ENCODE peak calls at places on chromosomes 6 and 20, in eight cellular contexts. J is neuronal stem cell; B is osteoblast; T is naive thymus-derived CD4-positive, alpha-beta T cell; D is mesendoderm; U is left ventricle myocardium inferior; Z is AG08396; C is HEK293T. G is an unnamed sample.

GRCh38 chr6:152136449-152136825 is 329.0 kb downstream of the ESR1 start:
- DNase-seq in B (no peak), Z (no peak), D (no peak), C (no peak), J (no peak), U (no peak), T (no peak), G (no peak)

GRCh38 chr6:43964659-43965570 is 162.3 kb downstream of the MRPL14 start:
- DNase-seq in T (no peak), C (no peak), J (no peak), B (no peak), Z (no peak), U (no peak), D (peak; percentile 28), G (no peak)

GRCh38 chr6:81138236-81138635 is 614.2 kb downstream of the TENT5A start:
- DNase-seq in D (no peak), T (no peak), B (no peak), U (no peak), C (no peak), J (no peak), Z (no peak), G (no peak)

GRCh38 chr20:24502184-24502583 is 32.8 kb downstream of the SYNDIG1 start:
- DNase-seq in T (no peak), U (no peak), B (peak; percentile 98), D (no peak), C (no peak), J (no peak), Z (peak; percentile 41), G (no peak)

GRCh38 chr6:88972504-88973423 is 9.3 kb upstream of the RNGTT start:
- DNase-seq in U (no peak), C (no peak), D (peak; percentile 88), T (no peak), Z (no peak), B (peak; percentile 69), J (no peak), G (no peak)

GRCh38 chr20:62902926-62903615 is 23.2 kb downstream of the DIDO1 start:
- DNase-seq in B (peak; percentile 87), Z (peak; percentile 71), D (no peak), T (no peak), U (no peak), C (no peak), J (no peak), G (no peak)

GRCh38 chr6:132659082-132659481 is at the start of gene TAAR1:
- DNase-seq in T (no peak), U (no peak), Z (no peak), C (no peak), J (no peak), D (no peak), B (no peak), G (no peak)

GRCh38 chr20:36175016-36175415 is 20.5 kb downstream of the EPB41L1 start:
- DNase-seq in J (no peak), Z (peak; percentile 66), C (no peak), T (no peak), U (no peak), B (peak; percentile 75), D (no peak), G (no peak)

GRCh38 chr6:47168176-47168575 is 126.0 kb upstream of the ADGRF1 start:
- DNase-seq in D (peak; percentile 56), C (peak; percentile 65), B (peak; percentile 89), Z (peak; percentile 83), U (peak; percentile 28), T (no peak), J (no peak), G (no peak)

GRCh38 chr6:44260011-44260410 is 2.7 kb upstream of the SLC35B2 start:
- DNase-seq in U (no peak), C (no peak), D (no peak), B (no peak), T (no peak), Z (no peak), J (no peak), G (no peak)

GRCh38 chr6:17207281-17207680 is 73.9 kb upstream of the RBM24 start:
- DNase-seq in Z (no peak), J (no peak), U (no peak), B (no peak), C (no peak), D (no peak), T (no peak), G (no peak)

GRCh38 chr20:5626603-5627002 is 123.6 kb upstream of the SHLD1 start:
- DNase-seq in U (no peak), B (no peak), Z (no peak), J (no peak), T (no peak), D (no peak), C (no peak), G (no peak)

GRCh38 chr6:69719602-69720193 is 77.1 kb downstream of the LMBRD1 start:
- DNase-seq in T (no peak), U (no peak), C (peak; percentile 11), Z (peak; percentile 8), J (no peak), B (no peak), D (peak; percentile 45), G (no peak)

GRCh38 chr20:35561268-35561667 is 19.4 kb downstream of the ERGIC3 start:
- DNase-seq in T (peak; percentile 19), J (peak; percentile 41), D (peak; percentile 91), C (peak; percentile 45), Z (peak; percentile 84), B (peak; percentile 97), U (no peak), G (no peak)

GRCh38 chr6:113049190-113049589 is 702.1 kb downstream of the RFPL4B start:
- DNase-seq in C (no peak), T (no peak), D (no peak), J (no peak), U (no peak), B (no peak), Z (no peak), G (no peak)

GRCh38 chr6:84762220-84762940 is 2.0 kb downstream of the TBX18 start:
- DNase-seq in D (peak; percentile 73), C (peak; percentile 40), T (no peak), J (no peak), B (peak; percentile 68), U (no peak), Z (no peak), G (peak; percentile 55)

GRCh38 chr6:141133346-141133745 is 999.4 kb upstream of the GJE1 start:
- DNase-seq in D (no peak), T (no peak), C (no peak), J (no peak), B (no peak), Z (no peak), U (no peak), G (no peak)

GRCh38 chr6:149045404-149045803 is 272.1 kb upstream of the TAB2 start:
- DNase-seq in C (no peak), Z (no peak), B (no peak), T (peak; percentile 18), J (no peak), U (no peak), D (peak; percentile 38), G (no peak)

GRCh38 chr6:142696689-142697088 is 248.3 kb downstream of the HIVEP2 start:
- DNase-seq in C (no peak), D (no peak), U (no peak), Z (no peak), J (no peak), B (no peak), T (no peak), G (no peak)

GRCh38 chr6:170535002-170535401 is 18.1 kb downstream of the PSMB1 start:
- DNase-seq in Z (no peak), T (no peak), J (no peak), U (no peak), B (no peak), D (no peak), C (no peak), G (no peak)

GRCh38 chr6:163086563-163086895 is 328.0 kb upstream of the QKI start:
- DNase-seq in B (no peak), D (no peak), T (no peak), J (no peak), U (no peak), C (no peak), Z (no peak), G (no peak)

G was measured in heart left ventricle.